ENCODE peak calls at places on chromosomes 4 and X, in four cellular contexts. L, E, B and P are unnamed samples.

GRCh38 chrX:45889471-45889870 is 655.8 kb downstream of the ZNF674 start:
- DNase-seq in L (no peak), E (no peak), B (no peak), P (no peak)

GRCh38 chr4:1345905-1346780 is 865 bp upstream of the UVSSA start:
- DNase-seq in L (peak), E (peak), B (peak), P (peak)

GRCh38 chr4:89506866-89507494 is 199.4 kb upstream of the GPRIN3 start:
- DNase-seq in L (no peak), E (no peak), B (no peak), P (no peak)

GRCh38 chr4:2634014-2634413 is 97.6 kb downstream of the FAM193A start:
- DNase-seq in L (no peak), E (no peak), B (no peak), P (peak)

GRCh38 chrX:114800719-114801118 is 216.7 kb downstream of the IL13RA2 start:
- DNase-seq in L (no peak), E (no peak), B (no peak), P (no peak)

GRCh38 chrX:131783555-131784338 is 239.4 kb upstream of the STK26 start:
- DNase-seq in L (no peak), E (no peak), B (no peak), P (no peak)

GRCh38 chrX:98067611-98068010 is 1183.9 kb downstream of the RPA4 start:
- DNase-seq in L (no peak), E (no peak), B (no peak), P (no peak)

GRCh38 chr4:41857225-41857624 is 78.0 kb upstream of the TMEM33 start:
- DNase-seq in L (no peak), E (no peak), B (no peak), P (no peak)

GRCh38 chr4:181162266-181163063 is 1080.7 kb upstream of the TENM3 start:
- DNase-seq in L (no peak), E (no peak), B (no peak), P (no peak)

GRCh38 chrX:8808661-8809060 is 7.5 kb upstream of the FAM9A start:
- DNase-seq in L (no peak), E (no peak), B (no peak), P (no peak)

GRCh38 chr4:76654796-76655195 is 219.8 kb downstream of the SHROOM3 start:
- DNase-seq in L (no peak), E (no peak), B (no peak), P (no peak)

GRCh38 chr4:184310171-184310567 is 92.5 kb upstream of the ENPP6 start:
- DNase-seq in L (peak), E (no peak), B (no peak), P (peak)

GRCh38 chr4:10102981-10103330 is 13.6 kb downstream of the WDR1 start:
- DNase-seq in L (no peak), E (no peak), B (no peak), P (no peak)

GRCh38 chr4:73683033-73683432 is 57.3 kb upstream of the CXCL8 start:
- DNase-seq in L (no peak), E (no peak), B (no peak), P (no peak)

GRCh38 chrX:129773649-129774458 is 5.9 kb upstream of the SASH3 start:
- DNase-seq in L (no peak), E (no peak), B (no peak), P (no peak)

GRCh38 chr4:26896636-26897035 is 36.0 kb downstream of the STIM2 start:
- DNase-seq in L (no peak), E (no peak), B (no peak), P (no peak)

GRCh38 chrX:45842916-45843315 is 642.2 kb upstream of the DIPK2B start:
- DNase-seq in L (no peak), E (no peak), B (no peak), P (no peak)

GRCh38 chrX:135490979-135491514 is 29.4 kb upstream of the INTS6L start:
- DNase-seq in L (no peak), E (no peak), B (no peak), P (no peak)

GRCh38 chr4:114782842-114783595 is 184.4 kb downstream of the UGT8 start:
- DNase-seq in L (no peak), E (no peak), B (no peak), P (no peak)

GRCh38 chrX:42143866-42144592 is 220.7 kb upstream of the CASK start:
- DNase-seq in L (no peak), E (no peak), B (peak), P (no peak)

GRCh38 chr4:45215976-45216542 is 489.7 kb upstream of the GNPDA2 start:
- DNase-seq in L (no peak), E (no peak), B (no peak), P (no peak)

GRCh38 chr4:46946914-46947313 is 37.9 kb upstream of the COX7B2 start:
- DNase-seq in L (no peak), E (no peak), B (no peak), P (no peak)

GRCh38 chr4:95314573-95314972 is 234.2 kb downstream of the UNC5C start:
- DNase-seq in L (no peak), E (no peak), B (no peak), P (no peak)

GRCh38 chr4:80587861-80588385 is 252.4 kb downstream of the CFAP299 start:
- DNase-seq in L (no peak), E (no peak), B (no peak), P (no peak)

GRCh38 chr4:78809295-78809694 is 33.1 kb downstream of the BMP2K start:
- DNase-seq in L (no peak), E (no peak), B (no peak), P (no peak)

GRCh38 chr4:140645614-140646412 is 77.1 kb upstream of the UCP1 start:
- DNase-seq in L (no peak), E (no peak), B (no peak), P (no peak)